ENCODE peak calls at places on chromosomes 12 and 14, in eight cellular contexts. One of them, this sample, is unnamed. For H3K27me3, the result is how much of the 10 kb centered on the place peaks cover.

GRCh38 chr12:122094735-122095561 is 16.4 kb downstream of the MLXIP start:
- DNase-seq in ascending aorta: peak
- DNase-seq in left ventricle myocardium inferior: no peak
- DNase-seq in lower lobe of right lung: no peak
- DNase-seq in aorta: no peak
- DNase-seq in upper lobe of left lung: no peak
- DNase-seq in IMR-90: peak
- DNase-seq in upper lobe of right lung: no peak
- DNase-seq in this sample: no peak

GRCh38 chr12:25254271-25254880 is 3.6 kb upstream of the KRAS start:
- DNase-seq in ascending aorta: no peak
- DNase-seq in left ventricle myocardium inferior: no peak
- DNase-seq in lower lobe of right lung: no peak
- DNase-seq in aorta: no peak
- DNase-seq in upper lobe of left lung: no peak
- DNase-seq in IMR-90: peak
- DNase-seq in upper lobe of right lung: no peak
- DNase-seq in this sample: no peak

GRCh38 chr12:50201987-50202521 is 34.9 kb upstream of the CERS5 start:
- DNase-seq in ascending aorta: no peak
- DNase-seq in left ventricle myocardium inferior: no peak
- DNase-seq in lower lobe of right lung: no peak
- DNase-seq in aorta: no peak
- DNase-seq in upper lobe of left lung: peak
- DNase-seq in IMR-90: peak
- DNase-seq in upper lobe of right lung: no peak
- DNase-seq in this sample: no peak

GRCh38 chr14:61838661-61839060 is 76.4 kb downstream of the SNAPC1 start:
- DNase-seq in ascending aorta: no peak
- DNase-seq in left ventricle myocardium inferior: no peak
- DNase-seq in lower lobe of right lung: no peak
- DNase-seq in aorta: no peak
- DNase-seq in upper lobe of left lung: no peak
- DNase-seq in IMR-90: peak
- DNase-seq in upper lobe of right lung: no peak
- DNase-seq in this sample: no peak

GRCh38 chr12:30047499-30048262 is 263.9 kb upstream of the TMTC1 start:
- DNase-seq in ascending aorta: no peak
- DNase-seq in left ventricle myocardium inferior: no peak
- DNase-seq in lower lobe of right lung: no peak
- DNase-seq in aorta: no peak
- DNase-seq in upper lobe of left lung: no peak
- DNase-seq in IMR-90: peak
- DNase-seq in upper lobe of right lung: no peak
- DNase-seq in this sample: no peak

GRCh38 chr12:70006619-70006973 is 181.6 kb downstream of the MYRFL start:
- DNase-seq in ascending aorta: no peak
- DNase-seq in left ventricle myocardium inferior: no peak
- DNase-seq in lower lobe of right lung: no peak
- DNase-seq in aorta: no peak
- DNase-seq in upper lobe of left lung: no peak
- DNase-seq in IMR-90: no peak
- DNase-seq in upper lobe of right lung: no peak
- DNase-seq in this sample: no peak

GRCh38 chr14:51458563-51458955 is 193.2 kb upstream of the FRMD6 start:
- DNase-seq in ascending aorta: no peak
- DNase-seq in left ventricle myocardium inferior: no peak
- DNase-seq in lower lobe of right lung: no peak
- DNase-seq in aorta: no peak
- DNase-seq in upper lobe of left lung: no peak
- DNase-seq in IMR-90: peak
- DNase-seq in upper lobe of right lung: no peak
- DNase-seq in this sample: no peak

GRCh38 chr14:96225745-96226151 is 21.1 kb downstream of the BDKRB2 start:
- DNase-seq in ascending aorta: no peak
- DNase-seq in left ventricle myocardium inferior: peak
- DNase-seq in lower lobe of right lung: no peak
- DNase-seq in aorta: no peak
- DNase-seq in upper lobe of left lung: no peak
- DNase-seq in IMR-90: peak
- DNase-seq in upper lobe of right lung: peak
- DNase-seq in this sample: no peak

GRCh38 chr14:96167224-96168148 is 37.2 kb upstream of the BDKRB2 start:
- DNase-seq in ascending aorta: no peak
- DNase-seq in left ventricle myocardium inferior: no peak
- DNase-seq in lower lobe of right lung: no peak
- DNase-seq in aorta: no peak
- DNase-seq in upper lobe of left lung: no peak
- DNase-seq in IMR-90: peak
- DNase-seq in upper lobe of right lung: no peak
- DNase-seq in this sample: no peak

GRCh38 chr14:73250781-73251500 is 13.6 kb downstream of the PAPLN start:
- DNase-seq in ascending aorta: no peak
- DNase-seq in left ventricle myocardium inferior: no peak
- DNase-seq in lower lobe of right lung: no peak
- DNase-seq in aorta: peak
- DNase-seq in upper lobe of left lung: no peak
- DNase-seq in IMR-90: no peak
- DNase-seq in upper lobe of right lung: no peak
- DNase-seq in this sample: no peak

GRCh38 chr12:131097247-131098177 is 143.8 kb downstream of the ADGRD1 start:
- DNase-seq in ascending aorta: peak
- DNase-seq in left ventricle myocardium inferior: peak
- DNase-seq in lower lobe of right lung: peak
- DNase-seq in aorta: no peak
- DNase-seq in upper lobe of left lung: peak
- DNase-seq in IMR-90: no peak
- DNase-seq in upper lobe of right lung: peak
- DNase-seq in this sample: no peak

GRCh38 chr12:1595690-1596347 is 1.4 kb upstream of the FBXL14 start:
- DNase-seq in ascending aorta: no peak
- DNase-seq in left ventricle myocardium inferior: no peak
- DNase-seq in lower lobe of right lung: no peak
- DNase-seq in aorta: no peak
- DNase-seq in upper lobe of left lung: no peak
- DNase-seq in IMR-90: peak
- DNase-seq in upper lobe of right lung: no peak
- DNase-seq in this sample: no peak

GRCh38 chr14:21267431-21267845 is 1.8 kb downstream of the HNRNPC start:
- DNase-seq in ascending aorta: no peak
- DNase-seq in left ventricle myocardium inferior: no peak
- DNase-seq in lower lobe of right lung: no peak
- DNase-seq in aorta: no peak
- DNase-seq in upper lobe of left lung: no peak
- DNase-seq in IMR-90: no peak
- DNase-seq in upper lobe of right lung: no peak
- DNase-seq in this sample: no peak

GRCh38 chr14:93906341-93907329 is 20.5 kb upstream of the FAM181A start:
- DNase-seq in ascending aorta: peak
- DNase-seq in left ventricle myocardium inferior: no peak
- DNase-seq in lower lobe of right lung: peak
- DNase-seq in aorta: peak
- DNase-seq in upper lobe of left lung: peak
- DNase-seq in IMR-90: peak
- DNase-seq in upper lobe of right lung: peak
- DNase-seq in this sample: peak

GRCh38 chr12:114690267-114691135 is 6.5 kb upstream of the TBX3 start:
- DNase-seq in ascending aorta: no peak
- DNase-seq in left ventricle myocardium inferior: no peak
- DNase-seq in lower lobe of right lung: no peak
- DNase-seq in aorta: no peak
- DNase-seq in upper lobe of left lung: no peak
- DNase-seq in IMR-90: no peak
- DNase-seq in upper lobe of right lung: no peak
- DNase-seq in this sample: no peak

GRCh38 chr14:62670526-62670925 is 374.7 kb downstream of the KCNH5 start:
- DNase-seq in ascending aorta: no peak
- DNase-seq in left ventricle myocardium inferior: no peak
- DNase-seq in lower lobe of right lung: no peak
- DNase-seq in aorta: no peak
- DNase-seq in upper lobe of left lung: no peak
- DNase-seq in IMR-90: peak
- DNase-seq in upper lobe of right lung: no peak
- DNase-seq in this sample: no peak

GRCh38 chr12:69936214-69936731 is 111.2 kb downstream of the MYRFL start:
- DNase-seq in ascending aorta: no peak
- DNase-seq in left ventricle myocardium inferior: no peak
- DNase-seq in lower lobe of right lung: peak
- DNase-seq in aorta: no peak
- DNase-seq in upper lobe of left lung: peak
- DNase-seq in IMR-90: no peak
- DNase-seq in upper lobe of right lung: peak
- DNase-seq in this sample: no peak

GRCh38 chr14:43621282-43621681 is 885.8 kb downstream of the FSCB start:
- DNase-seq in ascending aorta: no peak
- DNase-seq in left ventricle myocardium inferior: no peak
- DNase-seq in lower lobe of right lung: no peak
- DNase-seq in aorta: no peak
- DNase-seq in upper lobe of left lung: no peak
- DNase-seq in IMR-90: no peak
- DNase-seq in upper lobe of right lung: no peak
- DNase-seq in this sample: no peak

GRCh38 chr14:106442857-106443256 is 916.5 kb downstream of the TMEM121 start:
- DNase-seq in ascending aorta: no peak
- DNase-seq in left ventricle myocardium inferior: no peak
- DNase-seq in lower lobe of right lung: no peak
- DNase-seq in aorta: no peak
- DNase-seq in upper lobe of left lung: no peak
- DNase-seq in IMR-90: no peak
- DNase-seq in upper lobe of right lung: no peak
- DNase-seq in this sample: no peak

GRCh38 chr14:78509516-78509915 is 339.3 kb downstream of the NRXN3 start:
- DNase-seq in ascending aorta: no peak
- DNase-seq in left ventricle myocardium inferior: no peak
- DNase-seq in lower lobe of right lung: no peak
- DNase-seq in aorta: no peak
- DNase-seq in upper lobe of left lung: no peak
- DNase-seq in IMR-90: no peak
- DNase-seq in upper lobe of right lung: no peak
- DNase-seq in this sample: no peak

GRCh38 chr14:103898204-103898603 is 30.1 kb upstream of the TDRD9 start:
- DNase-seq in ascending aorta: no peak
- DNase-seq in left ventricle myocardium inferior: no peak
- DNase-seq in lower lobe of right lung: no peak
- DNase-seq in aorta: peak
- DNase-seq in upper lobe of left lung: no peak
- DNase-seq in IMR-90: no peak
- DNase-seq in upper lobe of right lung: no peak
- DNase-seq in this sample: no peak

GRCh38 chr12:20798561-20798960 is 11.9 kb upstream of the SLCO1B3 start:
- DNase-seq in ascending aorta: no peak
- DNase-seq in left ventricle myocardium inferior: no peak
- DNase-seq in lower lobe of right lung: no peak
- DNase-seq in aorta: no peak
- DNase-seq in upper lobe of left lung: no peak
- DNase-seq in IMR-90: no peak
- DNase-seq in upper lobe of right lung: no peak
- DNase-seq in this sample: no peak

DNA sequence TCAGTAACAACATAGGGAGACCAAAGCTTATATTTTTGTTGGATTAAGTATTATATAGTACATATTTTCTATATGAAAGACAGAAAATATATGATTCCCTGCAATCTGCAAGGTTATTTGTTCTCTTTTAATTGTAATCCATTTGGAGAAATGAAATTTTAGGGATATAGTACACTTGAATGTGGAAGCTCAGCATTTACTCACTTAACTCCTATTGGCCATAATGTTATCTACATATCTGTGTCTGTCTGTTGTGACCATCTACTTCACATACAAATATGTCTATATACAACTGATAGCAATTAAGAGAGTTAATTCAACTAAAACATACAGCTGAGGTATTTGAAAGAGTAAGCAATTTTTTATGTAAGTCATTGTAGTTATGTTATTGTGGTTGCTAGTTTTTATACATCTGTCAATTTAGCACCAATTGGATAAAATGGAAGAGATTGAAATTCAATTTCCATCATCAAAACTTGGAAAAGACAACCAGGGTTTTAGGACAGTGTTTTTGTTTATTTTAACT is 12.9 kb downstream of the FOXG1 start:
- DNase-seq in ascending aorta: no peak
- DNase-seq in left ventricle myocardium inferior: no peak
- DNase-seq in lower lobe of right lung: no peak
- DNase-seq in aorta: no peak
- DNase-seq in upper lobe of left lung: no peak
- DNase-seq in IMR-90: no peak
- DNase-seq in upper lobe of right lung: no peak
- DNase-seq in this sample: no peak
- H3K27me3 ChIP-seq in ascending aorta: under half
- H3K27me3 ChIP-seq in left ventricle myocardium inferior: half or more
- H3K27me3 ChIP-seq in lower lobe of right lung: half or more
- H3K27me3 ChIP-seq in aorta: under half
- H3K27me3 ChIP-seq in upper lobe of left lung: under half
- H3K27me3 ChIP-seq in IMR-90: under half
- H3K27me3 ChIP-seq in upper lobe of right lung: half or more
- H3K27me3 ChIP-seq in this sample: under half

DNA sequence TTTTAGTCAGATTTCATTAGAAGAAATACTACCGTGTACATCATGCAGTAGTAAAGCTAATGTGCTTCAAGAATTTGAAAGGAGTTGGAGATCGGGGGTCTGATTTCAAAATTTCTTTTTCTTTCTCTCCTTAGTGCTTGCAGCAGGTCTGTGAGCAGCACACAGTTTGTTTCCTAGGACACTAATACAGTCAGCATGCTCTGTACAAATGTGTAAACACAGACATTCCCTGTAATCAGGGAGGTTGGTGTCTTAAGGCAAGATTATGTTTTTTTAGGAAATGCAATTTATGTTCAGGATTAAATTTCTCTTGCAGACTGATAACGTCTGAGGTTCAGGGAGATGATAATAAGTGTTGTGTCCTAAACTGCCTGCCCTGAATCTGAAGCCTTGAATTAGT is 142.7 kb downstream of the ALX1 start:
- DNase-seq in ascending aorta: no peak
- DNase-seq in left ventricle myocardium inferior: no peak
- DNase-seq in lower lobe of right lung: no peak
- DNase-seq in aorta: no peak
- DNase-seq in upper lobe of left lung: no peak
- DNase-seq in IMR-90: no peak
- DNase-seq in upper lobe of right lung: no peak
- DNase-seq in this sample: no peak
- H3K27ac ChIP-seq in ascending aorta: no peak
- H3K27ac ChIP-seq in left ventricle myocardium inferior: no peak
- H3K27ac ChIP-seq in lower lobe of right lung: no peak
- H3K27ac ChIP-seq in aorta: no peak
- H3K27ac ChIP-seq in upper lobe of left lung: no peak
- H3K27ac ChIP-seq in IMR-90: no peak
- H3K27ac ChIP-seq in upper lobe of right lung: no peak
- H3K27ac ChIP-seq in this sample: no peak

GRCh38 chr12:132454949-132455418 is 35.0 kb upstream of the FBRSL1 start:
- DNase-seq in ascending aorta: no peak
- DNase-seq in left ventricle myocardium inferior: no peak
- DNase-seq in lower lobe of right lung: no peak
- DNase-seq in aorta: no peak
- DNase-seq in upper lobe of left lung: no peak
- DNase-seq in IMR-90: no peak
- DNase-seq in upper lobe of right lung: no peak
- DNase-seq in this sample: no peak
- H3K27me3 ChIP-seq in ascending aorta: under half
- H3K27me3 ChIP-seq in left ventricle myocardium inferior: half or more
- H3K27me3 ChIP-seq in lower lobe of right lung: half or more
- H3K27me3 ChIP-seq in aorta: under half
- H3K27me3 ChIP-seq in upper lobe of left lung: under half
- H3K27me3 ChIP-seq in IMR-90: under half
- H3K27me3 ChIP-seq in upper lobe of right lung: under half
- H3K27me3 ChIP-seq in this sample: under half

GRCh38 chr12:56103066-56103711 is 1.2 kb upstream of the PA2G4 start:
- DNase-seq in ascending aorta: no peak
- DNase-seq in left ventricle myocardium inferior: no peak
- DNase-seq in lower lobe of right lung: no peak
- DNase-seq in aorta: no peak
- DNase-seq in upper lobe of left lung: no peak
- DNase-seq in IMR-90: no peak
- DNase-seq in upper lobe of right lung: no peak
- DNase-seq in this sample: no peak
- H3K27ac ChIP-seq in ascending aorta: peak
- H3K27ac ChIP-seq in left ventricle myocardium inferior: peak
- H3K27ac ChIP-seq in lower lobe of right lung: peak
- H3K27ac ChIP-seq in aorta: peak
- H3K27ac ChIP-seq in upper lobe of left lung: peak
- H3K27ac ChIP-seq in IMR-90: no peak
- H3K27ac ChIP-seq in upper lobe of right lung: peak
- H3K27ac ChIP-seq in this sample: peak